ENCODE peak calls at places on chromosomes 4 and X, in eight cellular contexts. Z is neural progenitor cell, K is Peyer's patch, R is fibroblast of mammary gland, Q is adrenal gland, J is bronchial epithelial cell, Y is retinal pigment epithelial cell, L is mesothelial cell of epicardium. S is an unnamed sample.

GRCh38 chrX:129845616-129846190 is 2.0 kb upstream of the ZDHHC9 start:
- DNase-seq in Z (no peak), K (no peak), R (no peak), Q (no peak), J (peak), Y (no peak), L (no peak), S (no peak)

GRCh38 chrX:69163936-69164741 is 1.1 kb downstream of the PJA1 start:
- DNase-seq in Z (no peak), K (no peak), R (no peak), Q (no peak), J (no peak), Y (no peak), L (no peak), S (no peak)

GRCh38 chr4:115159141-115159540 is 45.7 kb upstream of the NDST4 start:
- DNase-seq in Z (no peak), K (no peak), R (peak), Q (no peak), J (peak), Y (no peak), L (no peak), S (peak)

GRCh38 chr4:145177906-145178538 is 2.4 kb downstream of the OTUD4 start:
- DNase-seq in Z (no peak), K (no peak), R (peak), Q (peak), J (peak), Y (no peak), L (no peak), S (no peak)

GRCh38 chrX:132184871-132185270 is 34.4 kb downstream of the RAP2C start:
- DNase-seq in Z (no peak), K (no peak), R (no peak), Q (no peak), J (no peak), Y (no peak), L (no peak), S (no peak)

GRCh38 chr4:22191565-22192301 is 243.2 kb upstream of the KCNIP4 start:
- DNase-seq in Z (no peak), K (no peak), R (no peak), Q (no peak), J (no peak), Y (no peak), L (no peak), S (no peak)

GRCh38 chrX:47562615-47563243 is 1.7 kb downstream of the ARAF start:
- DNase-seq in Z (peak), K (no peak), R (peak), Q (no peak), J (no peak), Y (no peak), L (no peak), S (no peak)

GRCh38 chrX:37896491-37896890 is 49.1 kb upstream of the DYNLT3 start:
- DNase-seq in Z (no peak), K (no peak), R (peak), Q (no peak), J (no peak), Y (no peak), L (no peak), S (no peak)

GRCh38 chr4:15318621-15319348 is 109.0 kb upstream of the C1QTNF7 start:
- DNase-seq in Z (no peak), K (no peak), R (no peak), Q (no peak), J (no peak), Y (no peak), L (no peak), S (peak)

GRCh38 chr4:28229092-28229491 is 1368.5 kb downstream of the STIM2 start:
- DNase-seq in Z (peak), K (no peak), R (peak), Q (no peak), J (peak), Y (no peak), L (no peak), S (peak)

GRCh38 chrX:71514367-71515038 is 18.4 kb upstream of the OGT start:
- DNase-seq in Z (no peak), K (no peak), R (no peak), Q (no peak), J (no peak), Y (no peak), L (no peak), S (no peak)

GRCh38 chr4:168509786-168510185 is 12.9 kb downstream of the PALLD start:
- DNase-seq in Z (no peak), K (no peak), R (peak), Q (no peak), J (peak), Y (no peak), L (no peak), S (no peak)

GRCh38 chr4:174358823-174359222 is 75.1 kb downstream of the CEP44 start:
- DNase-seq in Z (no peak), K (no peak), R (peak), Q (no peak), J (peak), Y (no peak), L (no peak), S (no peak)

GRCh38 chr4:39032218-39033085 is at the start of gene TMEM156:
- DNase-seq in Z (no peak), K (no peak), R (peak), Q (no peak), J (peak), Y (no peak), L (no peak), S (no peak)

GRCh38 chrX:63560601-63561218 is 209.6 kb upstream of the SPIN4 start:
- DNase-seq in Z (peak), K (peak), R (peak), Q (peak), J (peak), Y (peak), L (no peak), S (no peak)

GRCh38 chr4:72290737-72291136 is 258.9 kb downstream of the NPFFR2 start:
- DNase-seq in Z (no peak), K (no peak), R (no peak), Q (no peak), J (no peak), Y (no peak), L (no peak), S (no peak)

GRCh38 chr4:57162499-57163019 is 52.4 kb upstream of the IGFBP7 start:
- DNase-seq in Z (no peak), K (no peak), R (peak), Q (no peak), J (no peak), Y (no peak), L (no peak), S (no peak)

DNA sequence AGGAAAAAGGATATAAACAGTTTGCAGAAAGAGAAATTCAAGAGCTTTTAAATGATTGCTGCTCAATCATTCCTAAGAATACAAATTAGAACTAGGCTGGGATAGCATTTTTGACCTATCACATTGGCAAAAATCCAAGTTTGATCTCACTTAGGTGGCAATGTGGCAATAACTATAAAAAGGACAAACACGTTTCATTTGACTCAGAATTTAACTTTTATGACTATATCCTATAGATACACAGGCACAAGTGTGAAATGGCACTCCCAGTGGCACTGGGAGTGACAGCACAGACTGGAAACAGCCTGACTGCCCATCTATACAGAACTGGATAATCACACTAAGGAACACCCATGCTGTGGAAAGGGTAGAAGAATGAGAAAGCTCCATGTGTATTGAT is 11.1 kb downstream of the CENPU start:
- DNase-seq in Z (no peak), K (no peak), R (no peak), Q (no peak), J (no peak), Y (no peak), L (no peak), S (no peak)
- TF ChIP-seq CTCF in Z (no peak), K (no peak), R (no peak), Q (no peak), J (peak), Y (peak), L (no peak), S (no peak)

DNA sequence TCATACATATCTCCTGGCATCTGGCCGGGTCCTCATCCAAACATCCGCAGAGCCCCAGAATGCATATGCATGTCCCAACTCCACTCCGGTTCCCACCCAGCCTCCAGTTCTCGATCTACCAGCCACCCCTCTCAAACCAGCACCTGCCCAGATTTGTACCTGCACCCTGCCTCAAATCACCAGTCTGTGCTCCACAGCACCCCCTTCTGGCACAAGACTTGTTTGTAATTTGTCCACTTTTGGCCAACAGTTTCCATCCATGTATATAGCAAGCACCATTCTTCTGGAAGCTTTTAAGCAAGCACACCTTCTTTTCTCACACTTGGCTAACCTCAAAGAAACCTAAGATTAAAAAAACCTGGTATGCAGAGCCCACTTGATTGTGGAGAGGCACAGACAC is 644.1 kb downstream of the MID1IP1 start:
- DNase-seq in Z (peak), K (no peak), R (no peak), Q (no peak), J (no peak), Y (no peak), L (no peak), S (no peak)
- TF ChIP-seq CTCF in Z (peak), K (peak), R (peak), Q (no peak), J (peak), Y (peak), L (peak), S (peak)

DNA sequence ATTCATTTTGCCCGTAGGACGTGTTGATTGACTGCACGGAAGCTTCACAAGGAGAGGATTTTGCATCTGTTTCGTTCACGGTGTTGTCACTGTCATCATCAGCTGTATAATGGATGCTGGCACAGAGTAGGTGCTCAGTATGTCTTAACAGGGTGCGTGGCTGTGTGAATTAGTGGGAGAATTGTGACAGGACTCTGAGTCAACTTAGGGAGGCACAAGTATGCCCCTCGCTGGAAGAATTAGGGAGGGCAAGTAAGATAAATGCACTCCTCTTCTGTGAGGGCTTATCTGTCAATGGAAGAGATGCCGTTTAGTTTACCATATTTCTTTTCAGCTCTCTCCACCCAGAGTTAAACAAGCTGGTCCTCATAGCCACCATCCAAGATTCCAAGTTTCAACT is 107.2 kb downstream of the TRIML1 start:
- DNase-seq in Z (peak), K (no peak), R (peak), Q (no peak), J (no peak), Y (no peak), L (no peak), S (no peak)
- TF ChIP-seq CTCF in Z (peak), K (no peak), R (peak), Q (no peak), J (no peak), Y (no peak), L (no peak), S (no peak)

GRCh38 chrX:35722128-35722527 is 76.0 kb upstream of the MAGEB16 start:
- DNase-seq in Z (no peak), K (no peak), R (no peak), Q (no peak), J (no peak), Y (no peak), L (no peak), S (no peak)

GRCh38 chrX:35728481-35728880 is 69.7 kb upstream of the MAGEB16 start:
- DNase-seq in Z (no peak), K (no peak), R (no peak), Q (no peak), J (no peak), Y (no peak), L (no peak), S (no peak)

GRCh38 chrX:35726176-35726575 is 72.0 kb upstream of the MAGEB16 start:
- DNase-seq in Z (no peak), K (no peak), R (peak), Q (no peak), J (peak), Y (no peak), L (no peak), S (no peak)
- TF ChIP-seq CTCF in Z (peak), K (no peak), R (peak), Q (no peak), J (peak), Y (peak), L (no peak), S (peak)

GRCh38 chr4:6309755-6310154 is 40.1 kb downstream of the WFS1 start:
- DNase-seq in Z (peak), K (no peak), R (no peak), Q (no peak), J (no peak), Y (no peak), L (no peak), S (no peak)

GRCh38 chr4:6307230-6307629 is 37.6 kb downstream of the WFS1 start:
- DNase-seq in Z (no peak), K (no peak), R (no peak), Q (no peak), J (no peak), Y (no peak), L (no peak), S (no peak)

GRCh38 chr4:6307891-6308290 is 38.2 kb downstream of the WFS1 start:
- DNase-seq in Z (no peak), K (no peak), R (no peak), Q (no peak), J (no peak), Y (no peak), L (no peak), S (no peak)

GRCh38 chr4:6306299-6306698 is 36.6 kb downstream of the WFS1 start:
- DNase-seq in Z (no peak), K (no peak), R (no peak), Q (no peak), J (no peak), Y (no peak), L (no peak), S (no peak)

GRCh38 chr4:6308890-6309643 is 39.4 kb downstream of the WFS1 start:
- DNase-seq in Z (peak), K (no peak), R (no peak), Q (no peak), J (no peak), Y (no peak), L (no peak), S (no peak)
- TF ChIP-seq CTCF in Z (peak), K (no peak), R (no peak), Q (no peak), J (no peak), Y (peak), L (no peak), S (no peak)

GRCh38 chr4:128311659-128312392 is 24.2 kb upstream of the PGRMC2 start:
- DNase-seq in Z (no peak), K (no peak), R (no peak), Q (no peak), J (peak), Y (no peak), L (no peak), S (no peak)

GRCh38 chr4:128308986-128309385 is 21.4 kb upstream of the PGRMC2 start:
- DNase-seq in Z (no peak), K (no peak), R (no peak), Q (no peak), J (no peak), Y (no peak), L (no peak), S (no peak)

GRCh38 chr4:128309585-128309984 is 22.0 kb upstream of the PGRMC2 start:
- DNase-seq in Z (no peak), K (no peak), R (no peak), Q (no peak), J (no peak), Y (no peak), L (no peak), S (no peak)

GRCh38 chr4:128306992-128307581 is 19.5 kb upstream of the PGRMC2 start:
- DNase-seq in Z (no peak), K (no peak), R (no peak), Q (no peak), J (no peak), Y (no peak), L (no peak), S (no peak)

DNA sequence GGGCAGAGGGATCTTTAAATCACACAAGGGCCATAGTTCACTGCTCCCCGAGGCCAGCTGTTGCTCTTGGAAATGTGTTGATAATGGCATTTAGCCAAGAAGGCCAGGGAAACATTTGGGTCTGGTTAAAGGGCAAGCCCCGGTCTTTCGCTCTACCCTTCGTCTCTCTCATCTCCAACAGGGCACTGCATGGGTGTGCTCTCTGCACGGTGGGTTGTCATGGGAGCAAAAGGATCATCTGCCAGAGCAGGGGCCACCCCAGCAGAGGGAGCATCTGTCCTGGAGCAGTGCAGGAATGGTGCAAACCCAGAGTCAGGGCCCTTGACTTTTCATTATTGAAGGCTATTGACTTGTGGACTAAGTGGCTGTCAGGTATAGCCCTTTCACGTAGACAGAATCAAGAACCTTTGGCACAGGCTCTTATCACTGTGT is 22.7 kb upstream of the PGRMC2 start:
- DNase-seq in Z (peak), K (peak), R (peak), Q (peak), J (no peak), Y (no peak), L (no peak), S (no peak)
- TF ChIP-seq CTCF in Z (peak), K (no peak), R (peak), Q (no peak), J (peak), Y (peak), L (no peak), S (peak)

GRCh38 chr4:141215030-141215429 is 5.7 kb upstream of the ZNF330 start:
- DNase-seq in Z (no peak), K (no peak), R (no peak), Q (no peak), J (no peak), Y (no peak), L (no peak), S (no peak)

GRCh38 chr4:141220271-141220654 is 432 bp upstream of the ZNF330 start:
- DNase-seq in Z (peak), K (no peak), R (no peak), Q (no peak), J (no peak), Y (no peak), L (no peak), S (no peak)

GRCh38 chr4:141215972-141216761 is 4.5 kb upstream of the ZNF330 start:
- DNase-seq in Z (no peak), K (no peak), R (no peak), Q (no peak), J (no peak), Y (no peak), L (no peak), S (no peak)

GRCh38 chr4:141223418-141223817 is 2.7 kb downstream of the ZNF330 start:
- DNase-seq in Z (no peak), K (no peak), R (no peak), Q (no peak), J (no peak), Y (no peak), L (no peak), S (no peak)

GRCh38 chr4:141220655-141221605 is at the start of gene ZNF330:
- DNase-seq in Z (peak), K (peak), R (peak), Q (peak), J (peak), Y (peak), L (peak), S (peak)
- TF ChIP-seq CTCF in Z (peak), K (peak), R (peak), Q (no peak), J (peak), Y (peak), L (no peak), S (peak)

GRCh38 chrX:346034-346813 is 27.6 kb upstream of the GTPBP6 start:
- DNase-seq in Z (no peak), K (no peak), R (no peak), Q (no peak), J (no peak), Y (no peak), L (peak), S (no peak)
- TF ChIP-seq CTCF in Z (no peak), K (no peak), R (no peak), Q (no peak), J (no peak), Y (no peak), L (no peak), S (no peak)

S was measured in AG09319.